ENCODE peak calls at places on chromosome 1, in seven cellular contexts. E is left lung, T is GM06990, I is tibial artery, G is HL-60, Y is OCI-LY7, U is ascending aorta. W is an unnamed sample.

GRCh38 chr1:153609585-153609907 is 3.4 kb downstream of the S100A16 start:
- DNase-seq in E (no peak), T (no peak), I (no peak), G (no peak), Y (no peak), U (no peak), W (no peak)

GRCh38 chr1:176847052-176847451 is 317.5 kb downstream of the ASTN1 start:
- DNase-seq in E (no peak), T (no peak), I (no peak), G (no peak), Y (no peak), U (no peak), W (no peak)

GRCh38 chr1:20126041-20126805 is 6.9 kb upstream of the PLA2G2D start:
- DNase-seq in E (no peak), T (peak), I (no peak), G (no peak), Y (no peak), U (no peak), W (peak)

GRCh38 chr1:33169290-33170055 is 12.4 kb downstream of the TRIM62 start:
- DNase-seq in E (no peak), T (no peak), I (peak), G (no peak), Y (no peak), U (no peak), W (no peak)

GRCh38 chr1:97925982-97926708 is 5.3 kb upstream of the DPYD start:
- DNase-seq in E (no peak), T (no peak), I (no peak), G (no peak), Y (no peak), U (no peak), W (no peak)

GRCh38 chr1:41414716-41415306 is 53.6 kb downstream of the FOXO6 start:
- DNase-seq in E (peak), T (no peak), I (no peak), G (no peak), Y (no peak), U (no peak), W (no peak)

GRCh38 chr1:19010995-19011696 is 54.7 kb upstream of the IFFO2 start:
- DNase-seq in E (no peak), T (peak), I (peak), G (peak), Y (no peak), U (peak), W (peak)

GRCh38 chr1:54645806-54646676 is 4.5 kb downstream of the MROH7 start:
- DNase-seq in E (no peak), T (no peak), I (peak), G (no peak), Y (no peak), U (peak), W (no peak)

GRCh38 chr1:52631759-52632331 is 1.1 kb upstream of the SHISAL2A start:
- DNase-seq in E (no peak), T (no peak), I (no peak), G (peak), Y (no peak), U (no peak), W (no peak)

GRCh38 chr1:25799346-25799720 is 660 bp upstream of the SELENON start:
- DNase-seq in E (no peak), T (no peak), I (no peak), G (no peak), Y (no peak), U (no peak), W (no peak)

GRCh38 chr1:201468501-201468843 is 516 bp downstream of the PHLDA3 start:
- DNase-seq in E (peak), T (peak), I (no peak), G (peak), Y (no peak), U (no peak), W (peak)

GRCh38 chr1:243390315-243390875 is 134.6 kb downstream of the SDCCAG8 start:
- DNase-seq in E (no peak), T (no peak), I (no peak), G (no peak), Y (no peak), U (no peak), W (no peak)

GRCh38 chr1:207884276-207885029 is 26.5 kb downstream of the CD34 start:
- DNase-seq in E (no peak), T (no peak), I (no peak), G (no peak), Y (no peak), U (peak), W (no peak)

GRCh38 chr1:17744666-17745563 is 10.2 kb upstream of the ACTL8 start:
- DNase-seq in E (no peak), T (no peak), I (no peak), G (no peak), Y (no peak), U (no peak), W (no peak)

GRCh38 chr1:154730251-154730650 is 122.3 kb upstream of the ADAR start:
- DNase-seq in E (no peak), T (no peak), I (no peak), G (no peak), Y (no peak), U (no peak), W (no peak)

GRCh38 chr1:201622353-201622752 is 83.4 kb downstream of the NAV1 start:
- DNase-seq in E (no peak), T (no peak), I (no peak), G (no peak), Y (no peak), U (no peak), W (no peak)

GRCh38 chr1:153752561-153753195 is 22.5 kb upstream of the SLC27A3 start:
- DNase-seq in E (no peak), T (no peak), I (peak), G (no peak), Y (no peak), U (peak), W (no peak)

GRCh38 chr1:220526294-220526693 is 1.6 kb upstream of the MARK1 start:
- DNase-seq in E (no peak), T (no peak), I (no peak), G (no peak), Y (no peak), U (no peak), W (no peak)

GRCh38 chr1:241447056-241447649 is 72.4 kb downstream of the FH start:
- DNase-seq in E (no peak), T (no peak), I (no peak), G (no peak), Y (no peak), U (no peak), W (no peak)

DNA sequence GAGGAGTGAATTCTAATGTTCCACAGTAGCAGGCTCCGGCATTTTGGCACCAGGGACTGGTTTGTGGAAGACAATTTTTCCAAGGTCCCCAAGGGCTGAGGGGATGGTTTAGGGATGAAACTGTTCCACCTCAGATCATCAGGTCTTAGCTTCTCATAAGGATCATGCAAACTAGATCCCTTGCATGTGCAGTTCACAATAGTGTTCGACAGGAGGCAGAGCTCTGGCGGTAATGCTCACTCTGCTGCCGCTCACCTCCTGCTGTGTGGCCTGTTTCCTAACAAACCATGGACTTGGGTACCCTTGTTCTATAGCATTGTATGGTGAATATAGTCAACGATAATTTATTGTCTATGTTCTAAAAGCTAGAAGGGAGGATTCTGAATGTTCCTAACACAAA is 16.6 kb downstream of the CRNN start:
- DNase-seq in E (no peak), T (no peak), I (no peak), G (no peak), Y (no peak), U (no peak), W (no peak)
- TF ChIP-seq CTCF in E (no peak), T (no peak), I (no peak), G (no peak), Y (no peak), U (no peak), W (no peak)

GRCh38 chr1:39917825-39918224 is 16.1 kb upstream of the MYCL start:
- DNase-seq in E (no peak), T (no peak), I (no peak), G (no peak), Y (no peak), U (no peak), W (no peak)
- TF ChIP-seq CTCF in E (no peak), T (peak), I (no peak), G (no peak), Y (no peak), U (no peak), W (no peak)

GRCh38 chr1:3471356-3472087 is 17.1 kb downstream of the ARHGEF16 start:
- DNase-seq in E (peak), T (no peak), I (no peak), G (no peak), Y (no peak), U (no peak), W (no peak)
- TF ChIP-seq CTCF in E (no peak), T (no peak), I (peak), G (no peak), Y (no peak), U (no peak), W (no peak)

GRCh38 chr1:80656011-80656627 is 1144.6 kb upstream of the ADGRL2 start:
- DNase-seq in E (no peak), T (no peak), I (no peak), G (no peak), Y (peak), U (no peak), W (no peak)
- TF ChIP-seq CTCF in E (no peak), T (peak), I (no peak), G (no peak), Y (peak), U (no peak), W (no peak)

DNA sequence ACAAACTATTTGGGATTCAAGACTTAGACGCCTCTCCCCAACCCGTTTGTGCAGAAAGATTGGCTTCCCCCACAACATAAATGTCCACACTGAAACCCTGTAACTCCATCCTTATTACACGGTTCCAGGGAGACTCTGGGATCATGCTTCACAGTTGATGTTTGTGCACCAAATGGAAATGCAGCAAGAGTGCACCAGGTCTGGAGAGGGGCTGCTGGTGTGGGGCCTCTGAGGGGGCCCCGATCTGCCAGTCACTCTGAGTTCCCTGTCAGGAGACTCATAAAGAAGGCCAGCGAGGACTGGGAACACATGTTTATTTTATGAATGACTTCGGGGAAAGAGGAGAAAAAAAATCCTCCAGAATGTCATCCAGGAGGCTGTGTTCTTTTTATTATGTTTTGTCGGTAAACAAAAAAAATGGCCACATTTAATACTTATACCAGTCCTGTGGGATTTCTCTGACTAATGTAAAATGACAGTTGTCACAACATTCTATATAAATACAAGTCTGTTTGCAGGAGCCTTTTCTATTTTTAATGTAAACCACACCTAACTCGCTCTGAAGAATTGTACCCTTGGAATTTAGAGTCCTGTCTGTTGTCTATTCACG is 439.1 kb upstream of the VAMP3 start:
- DNase-seq in E (no peak), T (no peak), I (no peak), G (no peak), Y (no peak), U (no peak), W (no peak)
- TF ChIP-seq CTCF in E (no peak), T (no peak), I (no peak), G (no peak), Y (no peak), U (no peak), W (no peak)

GRCh38 chr1:23530750-23531651 is at the start of gene E2F2:
- DNase-seq in E (peak), T (peak), I (peak), G (peak), Y (peak), U (peak), W (peak)
- TF ChIP-seq CTCF in E (no peak), T (no peak), I (no peak), G (no peak), Y (peak), U (no peak), W (no peak)

W was measured in GM20000.